ENCODE peak calls at places on chromosomes 5 and 9, in seven cellular contexts. One of them, this sample, is unnamed.

GRCh38 chr5:76372320-76373054 is 30.6 kb upstream of the IQGAP2 start:
- DNase-seq in astrocyte of the cerebellum: peak; percentile 53
- DNase-seq in tibial nerve: no peak
- DNase-seq in choroid plexus epithelial cell: peak; percentile 89
- DNase-seq in AG04449: peak; percentile 78
- DNase-seq in foreskin fibroblast: peak; percentile 72
- DNase-seq in fibroblast of lung: peak; percentile 94
- DNase-seq in this sample: peak; percentile 61

GRCh38 chr9:138049779-138050471 is 172.3 kb downstream of the CACNA1B start:
- DNase-seq in fibroblast of lung: no peak
- DNase-seq in astrocyte of the cerebellum: no peak
- DNase-seq in foreskin fibroblast: no peak
- DNase-seq in tibial nerve: no peak
- DNase-seq in AG04449: no peak
- DNase-seq in choroid plexus epithelial cell: no peak
- DNase-seq in this sample: no peak

GRCh38 chr9:130282000-130282700 is 16.6 kb downstream of the HMCN2 start:
- DNase-seq in fibroblast of lung: no peak
- DNase-seq in choroid plexus epithelial cell: no peak
- DNase-seq in foreskin fibroblast: no peak
- DNase-seq in AG04449: no peak
- DNase-seq in tibial nerve: no peak
- DNase-seq in astrocyte of the cerebellum: no peak
- DNase-seq in this sample: no peak

GRCh38 chr5:81207009-81207408 is 26.1 kb upstream of the CKMT2 start:
- DNase-seq in fibroblast of lung: no peak
- DNase-seq in tibial nerve: no peak
- DNase-seq in foreskin fibroblast: peak; percentile 45
- DNase-seq in choroid plexus epithelial cell: peak; percentile 55
- DNase-seq in astrocyte of the cerebellum: no peak
- DNase-seq in AG04449: no peak
- DNase-seq in this sample: no peak

GRCh38 chr5:54740141-54740540 is 222.6 kb downstream of the SNX18 start:
- DNase-seq in tibial nerve: no peak
- DNase-seq in AG04449: no peak
- DNase-seq in foreskin fibroblast: no peak
- DNase-seq in choroid plexus epithelial cell: no peak
- DNase-seq in astrocyte of the cerebellum: no peak
- DNase-seq in fibroblast of lung: no peak
- DNase-seq in this sample: no peak

GRCh38 chr5:8848997-8849585 is 696.8 kb downstream of the SEMA5A start:
- DNase-seq in choroid plexus epithelial cell: peak; percentile 51
- DNase-seq in fibroblast of lung: peak; percentile 90
- DNase-seq in tibial nerve: no peak
- DNase-seq in AG04449: peak; percentile 54
- DNase-seq in foreskin fibroblast: peak; percentile 94
- DNase-seq in astrocyte of the cerebellum: no peak
- DNase-seq in this sample: no peak

GRCh38 chr9:97638666-97639065 is 5.0 kb downstream of the NCBP1 start:
- DNase-seq in AG04449: no peak
- DNase-seq in choroid plexus epithelial cell: no peak
- DNase-seq in tibial nerve: no peak
- DNase-seq in foreskin fibroblast: peak; percentile 9
- DNase-seq in astrocyte of the cerebellum: no peak
- DNase-seq in fibroblast of lung: no peak
- DNase-seq in this sample: no peak

GRCh38 chr5:145245354-145245753 is 589.8 kb downstream of the PRELID2 start:
- DNase-seq in fibroblast of lung: peak; percentile 3
- DNase-seq in choroid plexus epithelial cell: peak; percentile 62
- DNase-seq in astrocyte of the cerebellum: peak; percentile 5
- DNase-seq in tibial nerve: no peak
- DNase-seq in foreskin fibroblast: peak; percentile 37
- DNase-seq in AG04449: no peak
- DNase-seq in this sample: no peak

GRCh38 chr9:16206560-16206959 is 653.7 kb downstream of the CCDC171 start:
- DNase-seq in astrocyte of the cerebellum: no peak
- DNase-seq in fibroblast of lung: no peak
- DNase-seq in foreskin fibroblast: no peak
- DNase-seq in choroid plexus epithelial cell: no peak
- DNase-seq in AG04449: no peak
- DNase-seq in tibial nerve: no peak
- DNase-seq in this sample: no peak

DNA sequence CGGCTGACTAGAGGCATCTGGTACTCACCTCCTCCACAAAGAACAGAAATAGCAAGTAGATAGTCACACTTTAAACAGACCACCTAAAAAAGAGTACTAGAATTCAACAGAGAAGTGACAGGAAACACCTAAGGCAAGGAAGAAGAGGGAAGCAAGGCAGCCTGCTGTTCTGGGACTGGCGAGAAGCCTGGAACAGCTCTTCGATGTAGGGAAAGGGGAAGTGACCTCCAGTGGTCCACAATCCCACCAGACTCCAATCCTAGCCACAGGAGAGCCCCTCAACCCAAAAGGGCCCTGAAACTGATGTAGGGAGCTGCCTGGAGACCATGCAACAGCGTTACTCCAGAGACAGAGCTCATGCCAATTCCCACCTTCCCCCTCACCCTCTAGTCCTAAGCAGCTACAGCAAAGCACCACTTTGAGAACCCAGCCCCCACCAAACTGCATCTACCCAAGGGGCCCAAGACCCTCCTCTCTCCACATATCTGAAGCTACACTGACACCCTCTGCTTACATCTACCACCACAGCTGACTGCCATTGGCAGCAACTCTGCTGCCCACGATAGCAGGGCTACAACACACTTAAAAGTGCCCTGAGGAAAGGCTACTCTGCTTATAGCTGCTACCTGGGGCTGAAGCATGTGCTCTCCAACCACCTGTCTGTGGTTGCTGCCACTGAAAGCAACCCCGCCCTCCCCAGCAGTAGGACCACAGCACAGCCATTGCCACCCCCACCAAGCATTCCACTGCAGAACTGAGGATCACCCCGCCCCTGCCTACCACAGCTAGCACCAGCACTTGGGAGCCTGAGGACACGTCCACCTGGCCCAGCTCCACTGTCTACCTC is 86.0 kb downstream of the LPAR1 start:
- DNase-seq in tibial nerve: no peak
- DNase-seq in foreskin fibroblast: no peak
- DNase-seq in fibroblast of lung: no peak
- DNase-seq in choroid plexus epithelial cell: no peak
- DNase-seq in astrocyte of the cerebellum: no peak
- DNase-seq in AG04449: no peak
- DNase-seq in this sample: no peak
- H3K4me3 ChIP-seq in tibial nerve: no peak overlapping the region
- H3K4me3 ChIP-seq in foreskin fibroblast: no peak overlapping the region
- H3K4me3 ChIP-seq in fibroblast of lung: no peak overlapping the region
- H3K4me3 ChIP-seq in choroid plexus epithelial cell: no peak overlapping the region
- H3K4me3 ChIP-seq in astrocyte of the cerebellum: no peak overlapping the region
- H3K4me3 ChIP-seq in AG04449: no peak overlapping the region
- H3K4me3 ChIP-seq in this sample: no peak overlapping the region

GRCh38 chr5:19886123-19886921 is 101.7 kb downstream of the CDH18 start:
- DNase-seq in choroid plexus epithelial cell: peak; percentile 47
- DNase-seq in fibroblast of lung: peak; percentile 85
- DNase-seq in foreskin fibroblast: peak; percentile 85
- DNase-seq in astrocyte of the cerebellum: peak; percentile 13
- DNase-seq in AG04449: peak; percentile 34
- DNase-seq in tibial nerve: no peak
- DNase-seq in this sample: peak; percentile 60
- H3K4me3 ChIP-seq in choroid plexus epithelial cell: no peak overlapping the region
- H3K4me3 ChIP-seq in fibroblast of lung: no peak overlapping the region
- H3K4me3 ChIP-seq in foreskin fibroblast: no peak overlapping the region
- H3K4me3 ChIP-seq in astrocyte of the cerebellum: no peak overlapping the region
- H3K4me3 ChIP-seq in AG04449: no peak overlapping the region
- H3K4me3 ChIP-seq in tibial nerve: no peak overlapping the region
- H3K4me3 ChIP-seq in this sample: no peak overlapping the region

GRCh38 chr5:50969207-50970145 is 303.0 kb downstream of the PARP8 start:
- DNase-seq in AG04449: no peak
- DNase-seq in fibroblast of lung: no peak
- DNase-seq in foreskin fibroblast: peak; percentile 62
- DNase-seq in tibial nerve: no peak
- DNase-seq in choroid plexus epithelial cell: no peak
- DNase-seq in astrocyte of the cerebellum: no peak
- DNase-seq in this sample: no peak

GRCh38 chr5:50966986-50967385 is 300.5 kb downstream of the PARP8 start:
- DNase-seq in astrocyte of the cerebellum: no peak
- DNase-seq in AG04449: no peak
- DNase-seq in foreskin fibroblast: peak; percentile 51
- DNase-seq in tibial nerve: no peak
- DNase-seq in choroid plexus epithelial cell: no peak
- DNase-seq in fibroblast of lung: no peak
- DNase-seq in this sample: no peak

GRCh38 chr5:50965621-50966362 is 299.4 kb downstream of the PARP8 start:
- DNase-seq in tibial nerve: no peak
- DNase-seq in astrocyte of the cerebellum: no peak
- DNase-seq in choroid plexus epithelial cell: no peak
- DNase-seq in fibroblast of lung: no peak
- DNase-seq in foreskin fibroblast: peak; percentile 27
- DNase-seq in AG04449: no peak
- DNase-seq in this sample: no peak

GRCh38 chr5:50968296-50969206 is 302.1 kb downstream of the PARP8 start:
- DNase-seq in fibroblast of lung: no peak
- DNase-seq in astrocyte of the cerebellum: no peak
- DNase-seq in AG04449: no peak
- DNase-seq in tibial nerve: no peak
- DNase-seq in choroid plexus epithelial cell: no peak
- DNase-seq in foreskin fibroblast: peak; percentile 41
- DNase-seq in this sample: no peak

DNA sequence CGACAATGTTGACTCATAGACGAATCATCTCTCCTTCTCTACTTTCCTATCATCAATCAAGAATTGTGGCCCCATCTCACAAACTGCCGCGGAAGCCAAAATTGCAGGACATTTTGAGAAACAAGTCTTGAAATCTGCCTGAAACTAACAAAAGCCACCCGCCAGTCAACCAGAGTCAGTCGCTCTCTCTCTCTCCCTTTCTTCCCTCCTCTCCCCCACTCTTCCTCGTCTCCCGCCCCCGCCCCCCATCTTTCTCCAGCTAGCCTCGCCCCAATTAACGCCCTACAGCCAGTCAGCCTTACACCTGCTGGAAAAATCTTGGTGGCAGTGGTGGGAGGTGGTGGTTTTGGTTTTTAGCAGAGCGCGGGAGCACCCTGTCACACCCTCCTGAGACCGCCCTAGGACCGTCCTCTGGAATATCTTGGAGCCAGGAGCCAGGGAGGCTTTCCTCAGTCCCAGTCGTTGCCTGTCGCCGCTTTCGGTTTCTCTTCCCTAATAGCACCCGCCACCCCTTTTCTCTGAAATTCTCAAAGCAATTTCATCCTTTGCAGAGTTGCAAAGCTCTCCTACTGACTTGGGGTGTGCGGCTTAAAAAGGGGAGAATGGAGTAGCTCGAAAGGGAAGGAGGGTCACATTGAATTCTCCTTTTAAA is 301.1 kb downstream of the PARP8 start:
- DNase-seq in foreskin fibroblast: peak; percentile 48
- DNase-seq in tibial nerve: no peak
- DNase-seq in fibroblast of lung: no peak
- DNase-seq in choroid plexus epithelial cell: no peak
- DNase-seq in astrocyte of the cerebellum: no peak
- DNase-seq in AG04449: no peak
- DNase-seq in this sample: no peak
- H3K4me3 ChIP-seq in foreskin fibroblast: peak overlapping the region; percentile 69
- H3K4me3 ChIP-seq in tibial nerve: peak overlapping the region; percentile 53
- H3K4me3 ChIP-seq in fibroblast of lung: peak overlapping the region; percentile 44
- H3K4me3 ChIP-seq in choroid plexus epithelial cell: no peak overlapping the region
- H3K4me3 ChIP-seq in astrocyte of the cerebellum: no peak overlapping the region
- H3K4me3 ChIP-seq in AG04449: peak overlapping the region; percentile 40
- H3K4me3 ChIP-seq in this sample: no peak overlapping the region

DNA sequence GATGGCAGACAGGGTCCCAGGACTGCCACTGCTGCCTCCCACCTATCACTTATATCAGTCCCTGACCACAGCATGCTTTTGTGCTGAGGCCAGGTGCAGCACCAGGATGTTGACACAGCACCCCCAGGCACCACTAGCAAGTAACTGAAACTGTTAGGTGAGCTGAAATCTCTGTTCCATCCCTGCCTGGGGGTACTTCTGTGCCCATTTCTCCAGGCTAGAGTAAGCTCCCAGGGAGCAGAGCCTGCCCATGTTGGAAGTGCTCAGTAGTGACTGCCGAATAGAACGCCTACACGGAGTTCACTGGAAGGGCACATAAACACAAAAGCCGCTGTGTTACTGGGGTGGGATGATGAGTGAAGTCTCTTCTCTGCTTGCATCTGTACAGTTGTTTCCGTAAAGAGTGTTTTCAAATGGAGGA is 42.9 kb downstream of the POLR1E start:
- DNase-seq in choroid plexus epithelial cell: peak; percentile 69
- DNase-seq in fibroblast of lung: peak; percentile 56
- DNase-seq in astrocyte of the cerebellum: no peak
- DNase-seq in tibial nerve: no peak
- DNase-seq in foreskin fibroblast: no peak
- DNase-seq in AG04449: no peak
- DNase-seq in this sample: no peak
- H3K4me3 ChIP-seq in choroid plexus epithelial cell: no peak overlapping the region
- H3K4me3 ChIP-seq in fibroblast of lung: no peak overlapping the region
- H3K4me3 ChIP-seq in astrocyte of the cerebellum: no peak overlapping the region
- H3K4me3 ChIP-seq in tibial nerve: no peak overlapping the region
- H3K4me3 ChIP-seq in foreskin fibroblast: no peak overlapping the region
- H3K4me3 ChIP-seq in AG04449: no peak overlapping the region
- H3K4me3 ChIP-seq in this sample: no peak overlapping the region

DNA sequence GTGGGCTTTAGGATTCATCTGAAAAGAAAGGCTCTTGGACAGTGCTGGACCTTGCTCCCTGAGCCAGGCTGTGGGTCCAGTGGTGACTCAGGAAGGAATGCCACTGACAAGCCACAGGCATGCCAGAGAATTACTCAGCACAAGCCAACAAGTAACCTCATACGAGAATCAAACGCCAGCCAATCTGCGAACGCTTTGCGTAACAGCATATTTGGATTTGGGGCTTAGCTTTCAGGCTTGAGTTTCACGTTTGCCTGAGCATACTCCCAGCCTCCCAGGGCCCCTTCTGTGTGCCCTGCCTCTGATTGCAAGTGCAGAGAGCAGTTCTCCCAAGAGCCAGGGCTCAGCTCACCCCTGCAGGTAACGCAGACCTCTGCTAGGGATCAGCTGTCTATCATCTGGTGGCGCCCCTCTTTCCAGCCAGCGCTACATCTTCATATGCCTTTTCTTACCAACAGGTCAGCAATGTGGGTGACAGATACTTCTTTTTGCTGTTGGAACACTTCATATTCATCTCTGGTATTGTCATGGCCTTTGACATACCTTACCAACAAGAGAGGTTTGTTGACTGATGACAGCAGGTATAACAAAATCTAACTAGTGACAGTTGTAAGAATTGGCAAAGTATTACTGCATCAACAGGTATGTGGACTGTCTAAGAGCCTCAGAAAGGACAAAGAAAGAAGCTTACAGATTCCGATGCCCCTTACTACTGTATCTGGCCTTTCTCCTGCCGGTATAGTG is 30.1 kb upstream of the ZSWIM6 start:
- DNase-seq in astrocyte of the cerebellum: peak; percentile 99
- DNase-seq in AG04449: peak; percentile 98
- DNase-seq in fibroblast of lung: peak; percentile 100
- DNase-seq in tibial nerve: peak; percentile 26
- DNase-seq in foreskin fibroblast: peak; percentile 98
- DNase-seq in choroid plexus epithelial cell: peak; percentile 99
- DNase-seq in this sample: peak; percentile 98
- H3K4me3 ChIP-seq in astrocyte of the cerebellum: no peak overlapping the region
- H3K4me3 ChIP-seq in AG04449: no peak overlapping the region
- H3K4me3 ChIP-seq in fibroblast of lung: peak overlapping the region; percentile 46
- H3K4me3 ChIP-seq in tibial nerve: no peak overlapping the region
- H3K4me3 ChIP-seq in foreskin fibroblast: no peak overlapping the region
- H3K4me3 ChIP-seq in choroid plexus epithelial cell: no peak overlapping the region
- H3K4me3 ChIP-seq in this sample: no peak overlapping the region